ENCODE peak calls at places on chromosomes 2 and 18, in six cellular contexts. One of them, this sample, is unnamed.

GRCh38 chr2:25537526-25537925 is 135.9 kb downstream of the DTNB start:
- DNase-seq in HepG2: no peak
- DNase-seq in K562: no peak
- DNase-seq in GM12878: no peak
- DNase-seq in GM12892: no peak
- DNase-seq in H1: no peak
- DNase-seq in this sample: no peak

GRCh38 chr2:74052732-74053712 is 68.3 kb downstream of the TET3 start:
- DNase-seq in HepG2: no peak
- DNase-seq in K562: no peak
- DNase-seq in GM12878: no peak
- DNase-seq in GM12892: no peak
- DNase-seq in H1: no peak
- DNase-seq in this sample: no peak

GRCh38 chr2:233051241-233052149 is 8.6 kb upstream of the INPP5D start:
- DNase-seq in HepG2: no peak
- DNase-seq in K562: peak; percentile 41
- DNase-seq in GM12878: no peak
- DNase-seq in GM12892: no peak
- DNase-seq in H1: peak; percentile 34
- DNase-seq in this sample: no peak

GRCh38 chr18:12838178-12838634 is 45.8 kb downstream of the PTPN2 start:
- DNase-seq in HepG2: peak; percentile 90
- DNase-seq in K562: no peak
- DNase-seq in GM12878: peak; percentile 39
- DNase-seq in GM12892: no peak
- DNase-seq in H1: no peak
- DNase-seq in this sample: no peak

GRCh38 chr2:147689510-147689909 is 155.3 kb upstream of the ACVR2A start:
- DNase-seq in HepG2: no peak
- DNase-seq in K562: no peak
- DNase-seq in GM12878: peak; percentile 77
- DNase-seq in GM12892: peak; percentile 33
- DNase-seq in H1: no peak
- DNase-seq in this sample: peak; percentile 45

GRCh38 chr18:41121116-41121826 is 833.8 kb upstream of the PIK3C3 start:
- DNase-seq in HepG2: no peak
- DNase-seq in K562: no peak
- DNase-seq in GM12878: no peak
- DNase-seq in GM12892: no peak
- DNase-seq in H1: no peak
- DNase-seq in this sample: no peak

GRCh38 chr2:69143726-69144360 is 130.9 kb downstream of the ANTXR1 start:
- DNase-seq in HepG2: no peak
- DNase-seq in K562: no peak
- DNase-seq in GM12878: no peak
- DNase-seq in GM12892: no peak
- DNase-seq in H1: no peak
- DNase-seq in this sample: no peak

GRCh38 chr2:238507836-238508235 is 81.1 kb downstream of the ASB1 start:
- DNase-seq in HepG2: no peak
- DNase-seq in K562: no peak
- DNase-seq in GM12878: no peak
- DNase-seq in GM12892: no peak
- DNase-seq in H1: no peak
- DNase-seq in this sample: no peak

GRCh38 chr2:235551965-235552364 is 58.1 kb downstream of the AGAP1 start:
- DNase-seq in HepG2: peak; percentile 81
- DNase-seq in K562: peak; percentile 28
- DNase-seq in GM12878: no peak
- DNase-seq in GM12892: no peak
- DNase-seq in H1: peak; percentile 38
- DNase-seq in this sample: no peak

GRCh38 chr2:119826370-119826961 is 66.7 kb downstream of the PTPN4 start:
- DNase-seq in HepG2: peak; percentile 54
- DNase-seq in K562: peak; percentile 12
- DNase-seq in GM12878: no peak
- DNase-seq in GM12892: no peak
- DNase-seq in H1: no peak
- DNase-seq in this sample: no peak

GRCh38 chr2:187499941-187500532 is 52.0 kb upstream of the CALCRL start:
- DNase-seq in HepG2: peak; percentile 66
- DNase-seq in K562: peak; percentile 57
- DNase-seq in GM12878: no peak
- DNase-seq in GM12892: no peak
- DNase-seq in H1: no peak
- DNase-seq in this sample: no peak

GRCh38 chr2:107324166-107324565 is 438.2 kb upstream of the ST6GAL2 start:
- DNase-seq in HepG2: no peak
- DNase-seq in K562: no peak
- DNase-seq in GM12878: no peak
- DNase-seq in GM12892: no peak
- DNase-seq in H1: no peak
- DNase-seq in this sample: no peak

GRCh38 chr18:11500153-11501122 is 109.0 kb upstream of the SLC35G4 start:
- DNase-seq in HepG2: peak; percentile 98
- DNase-seq in K562: no peak
- DNase-seq in GM12878: peak; percentile 56
- DNase-seq in GM12892: no peak
- DNase-seq in H1: no peak
- DNase-seq in this sample: no peak

GRCh38 chr2:17576802-17577201 is 36.3 kb downstream of the VSNL1 start:
- DNase-seq in HepG2: peak; percentile 14
- DNase-seq in K562: no peak
- DNase-seq in GM12878: no peak
- DNase-seq in GM12892: no peak
- DNase-seq in H1: no peak
- DNase-seq in this sample: no peak

GRCh38 chr2:66242099-66242498 is 192.8 kb upstream of the MEIS1 start:
- DNase-seq in HepG2: no peak
- DNase-seq in K562: no peak
- DNase-seq in GM12878: no peak
- DNase-seq in GM12892: no peak
- DNase-seq in H1: no peak
- DNase-seq in this sample: no peak

GRCh38 chr2:230602562-230603230 is 109.9 kb upstream of the CAB39 start:
- DNase-seq in HepG2: no peak
- DNase-seq in K562: no peak
- DNase-seq in GM12878: no peak
- DNase-seq in GM12892: peak; percentile 63
- DNase-seq in H1: no peak
- DNase-seq in this sample: peak; percentile 48

GRCh38 chr2:12005886-12006681 is 259.7 kb downstream of the LPIN1 start:
- DNase-seq in HepG2: no peak
- DNase-seq in K562: no peak
- DNase-seq in GM12878: peak; percentile 89
- DNase-seq in GM12892: no peak
- DNase-seq in H1: no peak
- DNase-seq in this sample: no peak

GRCh38 chr2:157055660-157056199 is 201.8 kb upstream of the GALNT5 start:
- DNase-seq in HepG2: peak; percentile 27
- DNase-seq in K562: no peak
- DNase-seq in GM12878: no peak
- DNase-seq in GM12892: no peak
- DNase-seq in H1: no peak
- DNase-seq in this sample: no peak

GRCh38 chr2:134103196-134103595 is 150.7 kb upstream of the MGAT5 start:
- DNase-seq in HepG2: no peak
- DNase-seq in K562: no peak
- DNase-seq in GM12878: no peak
- DNase-seq in GM12892: no peak
- DNase-seq in H1: no peak
- DNase-seq in this sample: no peak

GRCh38 chr2:110768591-110768990 is 36.2 kb downstream of the ACOXL start:
- DNase-seq in HepG2: peak; percentile 83
- DNase-seq in K562: no peak
- DNase-seq in GM12878: no peak
- DNase-seq in GM12892: no peak
- DNase-seq in H1: no peak
- DNase-seq in this sample: no peak

GRCh38 chr2:218074031-218074430 is 5.0 kb downstream of the RUFY4 start:
- DNase-seq in HepG2: peak; percentile 40
- DNase-seq in K562: peak; percentile 61
- DNase-seq in GM12878: no peak
- DNase-seq in GM12892: peak; percentile 51
- DNase-seq in H1: peak; percentile 27
- DNase-seq in this sample: peak; percentile 48

GRCh38 chr2:68776124-68776523 is 41.5 kb downstream of the ARHGAP25 start:
- DNase-seq in HepG2: no peak
- DNase-seq in K562: no peak
- DNase-seq in GM12878: no peak
- DNase-seq in GM12892: no peak
- DNase-seq in H1: no peak
- DNase-seq in this sample: no peak

DNA sequence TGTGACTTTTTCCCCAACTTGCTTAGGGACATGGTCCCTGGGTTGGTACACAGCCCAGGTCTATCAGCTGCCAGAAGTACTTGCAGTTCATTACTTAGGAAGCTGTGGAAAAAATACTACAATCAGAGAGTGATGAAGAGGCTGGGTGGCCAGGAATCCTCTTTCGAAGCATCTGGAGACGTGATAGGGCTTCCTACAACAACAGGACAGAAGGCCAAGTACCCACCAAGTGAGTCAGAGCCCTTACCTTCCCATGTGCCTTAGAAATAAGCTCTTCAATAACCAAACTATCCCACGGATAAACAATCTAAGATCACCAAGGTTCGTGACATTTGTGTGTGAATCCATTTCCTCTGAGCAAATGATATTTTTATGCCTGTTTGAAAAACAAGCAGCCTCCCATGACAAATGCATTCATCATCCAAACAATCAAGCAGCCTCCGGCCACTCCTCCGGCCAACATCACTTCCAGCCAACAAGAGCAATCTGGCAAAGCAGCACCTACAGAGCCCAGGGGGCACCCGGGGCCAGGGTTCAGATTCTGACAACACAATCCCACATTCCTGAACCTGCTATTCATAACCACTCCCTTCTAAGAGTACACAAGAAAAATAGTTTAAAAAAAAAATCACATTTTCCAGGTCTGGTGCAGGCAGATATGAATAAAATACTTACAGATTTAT is 26.4 kb downstream of the TBC1D8 start:
- DNase-seq in HepG2: peak; percentile 96
- DNase-seq in K562: no peak
- DNase-seq in GM12878: no peak
- DNase-seq in GM12892: no peak
- DNase-seq in H1: no peak
- DNase-seq in this sample: no peak
- TF ChIP-seq POLR2A in HepG2: no peak
- TF ChIP-seq POLR2A in K562: no peak
- TF ChIP-seq POLR2A in GM12878: no peak
- TF ChIP-seq POLR2A in GM12892: no peak
- TF ChIP-seq POLR2A in H1: no peak
- TF ChIP-seq POLR2A in this sample: no peak

DNA sequence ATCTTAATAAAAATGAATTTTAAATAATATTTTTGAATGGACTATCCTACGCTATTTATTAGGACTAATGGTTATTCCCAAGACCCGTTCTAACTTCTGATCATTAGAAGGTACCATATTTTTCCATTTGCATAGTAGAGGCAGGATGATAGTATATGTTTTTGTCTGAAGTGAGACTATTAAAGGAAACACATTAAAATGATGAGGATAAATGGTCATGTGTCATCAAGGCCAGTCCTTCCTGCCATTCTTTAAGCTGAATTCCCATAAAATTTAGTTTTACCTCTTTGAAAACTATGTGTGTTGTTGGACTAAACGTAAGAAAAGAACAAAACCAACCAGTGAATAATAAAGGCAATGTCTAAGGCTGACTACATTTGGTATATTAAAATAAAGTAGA is 121.8 kb downstream of the SLC8A1 start:
- DNase-seq in HepG2: no peak
- DNase-seq in K562: no peak
- DNase-seq in GM12878: no peak
- DNase-seq in GM12892: no peak
- DNase-seq in H1: no peak
- DNase-seq in this sample: no peak
- TF ChIP-seq TAF1 in HepG2: no peak
- TF ChIP-seq TAF1 in K562: no peak
- TF ChIP-seq TAF1 in GM12878: no peak
- TF ChIP-seq TAF1 in GM12892: no peak
- TF ChIP-seq TAF1 in H1: no peak
- TF ChIP-seq TAF1 in this sample: no peak

DNA sequence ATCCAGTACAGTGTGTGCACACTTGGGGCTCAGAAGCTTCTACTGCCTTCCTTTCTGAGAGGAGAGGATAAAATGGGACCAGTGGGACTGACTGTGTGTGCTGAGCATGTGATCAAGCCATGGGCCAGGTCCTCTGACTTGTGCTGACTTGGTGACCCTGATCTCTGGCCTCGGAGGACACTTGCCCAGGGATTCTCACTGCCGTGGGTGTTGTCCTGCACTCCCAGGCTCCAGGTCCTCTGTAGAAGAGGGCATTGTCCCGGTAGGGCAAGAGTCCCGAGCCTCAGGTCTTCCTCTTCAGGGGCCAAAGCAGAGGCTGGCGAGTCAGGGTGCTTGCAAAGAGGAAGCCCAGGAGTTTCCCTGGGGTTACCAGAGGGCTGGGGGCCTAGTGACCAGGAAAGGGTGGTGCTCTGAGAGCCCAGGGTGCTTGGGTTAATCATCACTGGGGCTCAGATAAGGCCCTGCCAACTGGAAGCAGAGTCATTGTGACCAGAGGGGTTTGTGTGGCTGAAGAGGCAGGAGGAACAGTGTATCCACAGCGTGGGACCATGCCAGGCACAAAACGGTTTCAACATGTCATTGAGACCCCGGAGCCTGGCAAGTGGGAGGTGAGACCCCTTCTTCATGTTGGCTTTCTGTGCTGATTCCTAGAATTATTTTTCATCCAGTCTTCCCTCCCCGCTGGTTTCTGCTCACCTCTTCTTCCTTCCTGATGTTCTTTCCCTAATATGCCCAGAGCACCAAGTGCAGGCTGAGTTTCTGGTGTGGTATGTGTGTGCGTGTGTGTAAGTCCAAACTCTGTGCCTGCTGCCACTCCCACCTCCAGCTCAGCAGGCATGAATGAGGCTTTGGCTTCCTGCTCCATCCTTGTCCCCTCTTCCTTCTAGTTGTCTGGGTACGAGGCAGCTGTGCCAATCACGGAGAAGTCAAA is at the start of gene GCKR:
- DNase-seq in HepG2: peak; percentile 85
- DNase-seq in K562: peak; percentile 27
- DNase-seq in GM12878: no peak
- DNase-seq in GM12892: no peak
- DNase-seq in H1: no peak
- DNase-seq in this sample: no peak
- TF ChIP-seq POLR2A in HepG2: peak; percentile 90
- TF ChIP-seq POLR2A in K562: no peak
- TF ChIP-seq POLR2A in GM12878: no peak
- TF ChIP-seq POLR2A in GM12892: no peak
- TF ChIP-seq POLR2A in H1: no peak
- TF ChIP-seq POLR2A in this sample: no peak

GRCh38 chr2:70992945-70993688 is 1.6 kb downstream of the TEX261 start:
- DNase-seq in HepG2: no peak
- DNase-seq in K562: peak; percentile 3
- DNase-seq in GM12878: no peak
- DNase-seq in GM12892: no peak
- DNase-seq in H1: no peak
- DNase-seq in this sample: no peak
- TF ChIP-seq TAF1 in HepG2: no peak
- TF ChIP-seq TAF1 in K562: no peak
- TF ChIP-seq TAF1 in GM12878: no peak
- TF ChIP-seq TAF1 in GM12892: no peak
- TF ChIP-seq TAF1 in H1: no peak
- TF ChIP-seq TAF1 in this sample: no peak

GRCh38 chr2:64653174-64654062 is at the start of gene SERTAD2:
- DNase-seq in HepG2: peak; percentile 75
- DNase-seq in K562: peak; percentile 93
- DNase-seq in GM12878: no peak
- DNase-seq in GM12892: peak; percentile 81
- DNase-seq in H1: peak; percentile 27
- DNase-seq in this sample: peak; percentile 85
- TF ChIP-seq POLR2A in HepG2: peak; percentile 56
- TF ChIP-seq POLR2A in K562: peak; percentile 93
- TF ChIP-seq POLR2A in GM12878: peak; percentile 90
- TF ChIP-seq POLR2A in GM12892: peak; percentile 89
- TF ChIP-seq POLR2A in H1: peak; percentile 40
- TF ChIP-seq POLR2A in this sample: peak; percentile 65